ENCODE peak calls at places on chromosomes 13 and 19, in ten cellular contexts. V is iPS DF 6.9, L is right cardiac atrium, T is thoracic aorta, O is GM23248, K is heart left ventricle, E is left ventricle myocardium inferior, W is ovary, Q is psoas muscle, F is upper lobe of right lung. P is an unnamed sample.

GRCh38 chr13:20136781-20137703 is 23.8 kb downstream of the GJA3 start:
- DNase-seq in L (no peak), O (peak; percentile 47), W (no peak), E (no peak), V (no peak), K (no peak), F (peak; percentile 81), T (no peak), Q (no peak), P (peak; percentile 19)

GRCh38 chr13:110334256-110334655 is 27.2 kb downstream of the COL4A2 start:
- DNase-seq in Q (no peak), K (no peak), E (no peak), O (no peak), W (no peak), L (no peak), F (peak; percentile 33), T (no peak), V (no peak), P (no peak)

GRCh38 chr13:110103026-110103425 is 203.9 kb downstream of the COL4A1 start:
- DNase-seq in L (no peak), T (no peak), Q (no peak), W (no peak), K (no peak), F (no peak), O (no peak), V (no peak), E (no peak), P (no peak)

GRCh38 chr19:1514295-1514661 is 1.5 kb upstream of the ADAMTSL5 start:
- DNase-seq in O (no peak), L (peak; percentile 42), F (no peak), E (no peak), T (no peak), K (no peak), Q (no peak), V (no peak), W (no peak), P (no peak)

GRCh38 chr13:73656863-73657262 is 477.3 kb downstream of the KLF12 start:
- DNase-seq in V (no peak), W (no peak), F (no peak), O (peak; percentile 52), K (no peak), T (no peak), E (no peak), L (no peak), Q (no peak), P (no peak)

GRCh38 chr19:46428278-46429141 is at the start of gene PNMA8C:
- DNase-seq in E (peak; percentile 75), V (peak; percentile 85), L (peak; percentile 94), K (peak; percentile 83), Q (peak; percentile 80), T (peak; percentile 66), F (peak; percentile 82), W (peak; percentile 76), O (peak; percentile 78), P (no peak)

GRCh38 chr19:4660181-4660791 is 9.9 kb downstream of the MYDGF start:
- DNase-seq in E (no peak), F (no peak), L (no peak), V (no peak), O (no peak), W (no peak), T (no peak), K (peak; percentile 56), Q (no peak), P (peak; percentile 32)

GRCh38 chr19:41886761-41887710 is 4.1 kb downstream of the ARHGEF1 start:
- DNase-seq in T (no peak), W (no peak), O (no peak), V (no peak), K (no peak), L (no peak), F (no peak), Q (no peak), E (no peak), P (peak; percentile 85)

GRCh38 chr19:42095814-42096230 is 19.9 kb downstream of the ZNF574 start:
- DNase-seq in O (no peak), W (no peak), F (no peak), L (no peak), Q (no peak), E (no peak), K (no peak), T (no peak), V (no peak), P (no peak)

GRCh38 chr19:50909240-50910070 is 1.7 kb downstream of the KLK4 start:
- DNase-seq in O (peak; percentile 58), K (no peak), V (peak; percentile 77), Q (no peak), T (no peak), L (no peak), F (no peak), W (no peak), E (no peak), P (no peak)

GRCh38 chr13:29136341-29136740 is 316.2 kb downstream of the MTUS2 start:
- DNase-seq in O (no peak), T (no peak), W (no peak), F (no peak), Q (no peak), E (no peak), L (no peak), V (no peak), K (no peak), P (no peak)

GRCh38 chr13:80048802-80049201 is 292.1 kb downstream of the SPRY2 start:
- DNase-seq in O (peak; percentile 99), T (peak; percentile 85), Q (peak; percentile 88), E (peak; percentile 80), V (no peak), L (peak; percentile 86), W (peak; percentile 47), K (peak; percentile 90), F (peak; percentile 83), P (no peak)

GRCh38 chr13:36030670-36031331 is 100.4 kb downstream of the DCLK1 start:
- DNase-seq in Q (no peak), E (no peak), K (no peak), V (no peak), T (no peak), F (no peak), O (peak; percentile 96), W (no peak), L (no peak), P (no peak)

GRCh38 chr19:38735257-38735686 is 9.0 kb downstream of the CAPN12 start:
- DNase-seq in E (no peak), Q (peak; percentile 67), W (no peak), V (no peak), L (no peak), K (no peak), F (peak; percentile 70), O (no peak), T (no peak), P (peak; percentile 38)

GRCh38 chr19:55253264-55253663 is 5.6 kb downstream of the PPP6R1 start:
- DNase-seq in Q (peak; percentile 14), V (no peak), L (no peak), W (no peak), F (no peak), K (no peak), O (no peak), T (no peak), E (no peak), P (no peak)
- H3K4me1 ChIP-seq in Q (peaks cover 55% of the 10 kb centered on the region), V (peaks cover 4% of the 10 kb centered on the region), L (peaks cover 16% of the 10 kb centered on the region), W (peaks cover 15% of the 10 kb centered on the region), F (peaks cover 43% of the 10 kb centered on the region), K (peaks cover 71% of the 10 kb centered on the region), O (peaks cover 19% of the 10 kb centered on the region), T (peaks cover 51% of the 10 kb centered on the region), E (peaks cover 98% of the 10 kb centered on the region), P (peaks cover 86% of the 10 kb centered on the region)

GRCh38 chr19:8639821-8640401 is 9.5 kb downstream of the NFILZ start:
- DNase-seq in L (no peak), V (no peak), E (no peak), F (no peak), O (no peak), K (no peak), W (no peak), T (no peak), Q (no peak), P (no peak)
- H3K27me3 ChIP-seq in L (no peaks in the 10 kb centered on the region), V (no peaks in the 10 kb centered on the region), E (peaks cover 34% of the 10 kb centered on the region), F (peaks cover 6% of the 10 kb centered on the region), O (no peaks in the 10 kb centered on the region), K (no peaks in the 10 kb centered on the region), W (no peaks in the 10 kb centered on the region), T (no peaks in the 10 kb centered on the region), Q (no peaks in the 10 kb centered on the region), P (peaks cover 2% of the 10 kb centered on the region)

DNA sequence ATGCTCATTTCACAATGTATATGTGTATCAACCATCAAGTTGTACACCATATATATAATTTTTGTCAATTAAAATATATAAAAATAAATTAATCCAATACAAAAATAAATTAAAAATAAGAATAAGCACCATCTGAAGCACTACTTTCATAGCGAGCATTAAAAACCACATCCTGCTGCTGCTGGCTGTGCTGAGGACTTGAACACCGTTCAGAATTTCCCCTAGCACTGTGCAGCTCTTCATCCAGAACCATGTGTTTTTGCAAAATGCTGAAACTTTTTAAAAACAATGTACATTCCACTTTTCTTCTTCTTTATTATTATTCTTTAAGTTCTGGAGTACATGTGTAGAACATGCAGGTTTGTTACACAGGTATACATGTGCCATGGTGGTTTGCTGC is 40.0 kb upstream of the FOXO1 start:
- DNase-seq in L (no peak), T (no peak), V (no peak), W (no peak), Q (no peak), K (no peak), F (no peak), O (no peak), E (no peak), P (peak; percentile 34)
- H3K9me3 ChIP-seq in L (no peaks in the 10 kb centered on the region), T (peaks cover 36% of the 10 kb centered on the region), V (no peaks in the 10 kb centered on the region), W (no peaks in the 10 kb centered on the region), Q (peaks cover 38% of the 10 kb centered on the region), K (peaks cover 40% of the 10 kb centered on the region), F (peaks cover 4% of the 10 kb centered on the region), O (no peaks in the 10 kb centered on the region), E (peaks cover 72% of the 10 kb centered on the region), P (no peaks in the 10 kb centered on the region)

GRCh38 chr19:17266975-17267788 is at the start of gene BABAM1:
- DNase-seq in O (peak; percentile 98), T (peak; percentile 97), L (peak; percentile 97), Q (peak; percentile 96), F (peak; percentile 94), K (peak; percentile 97), E (peak; percentile 94), V (peak; percentile 100), W (peak; percentile 93), P (peak; percentile 95)

GRCh38 chr19:17263712-17264640 is 569 bp downstream of the USHBP1 start:
- DNase-seq in T (no peak), V (no peak), L (peak; percentile 46), K (no peak), W (no peak), E (no peak), Q (no peak), F (no peak), O (no peak), P (no peak)

GRCh38 chr19:17266589-17266974 is 661 bp upstream of the BABAM1 start:
- DNase-seq in L (no peak), T (no peak), O (no peak), K (no peak), F (no peak), Q (no peak), W (no peak), V (no peak), E (no peak), P (no peak)

GRCh38 chr19:17264641-17264979 is at the start of gene USHBP1:
- DNase-seq in F (no peak), W (no peak), K (peak; percentile 68), T (no peak), V (no peak), L (peak; percentile 81), O (no peak), Q (peak; percentile 60), E (peak; percentile 52), P (no peak)

DNA sequence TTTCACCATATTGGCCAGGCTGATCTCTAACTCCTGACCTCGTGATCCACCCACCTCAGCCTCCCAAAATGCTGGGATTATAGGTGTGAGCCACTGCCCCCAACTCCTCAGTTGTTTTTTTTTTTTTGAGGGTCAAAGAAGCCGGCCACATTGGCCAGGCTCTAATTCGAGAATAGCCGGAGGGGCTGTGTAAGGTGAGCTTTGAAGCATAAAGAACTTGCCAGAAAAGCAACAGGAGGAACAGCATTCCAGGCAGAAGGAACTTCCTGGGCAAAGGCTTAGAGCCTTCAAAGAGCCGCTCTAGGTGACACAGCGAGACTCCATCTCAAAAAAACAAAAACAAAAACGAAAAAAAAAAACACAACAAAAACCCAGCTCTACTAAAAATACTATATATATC is 1.2 kb upstream of the BABAM1 start:
- DNase-seq in Q (no peak), E (no peak), W (no peak), V (no peak), K (no peak), F (no peak), L (no peak), T (no peak), O (no peak), P (no peak)
- H3K4me1 ChIP-seq in Q (peaks cover 7% of the 10 kb centered on the region), E (peaks cover 36% of the 10 kb centered on the region), W (peaks cover 4% of the 10 kb centered on the region), V (peaks cover 2% of the 10 kb centered on the region), K (peaks cover 10% of the 10 kb centered on the region), F (peaks cover 6% of the 10 kb centered on the region), L (peaks cover 4% of the 10 kb centered on the region), T (peaks cover 8% of the 10 kb centered on the region), O (peaks cover 6% of the 10 kb centered on the region), P (peaks cover 23% of the 10 kb centered on the region)